ENCODE peak calls at places on chromosomes 7 and 10, in seven cellular contexts. One of them, this sample, is unnamed. For H3K36me3 and H3K4me1, the result is how much of the 10 kb centered on the place peaks cover.

GRCh38 chr10:93259126-93259525 is 185.4 kb downstream of the CYP26A1 start:
- DNase-seq in stomach: no peak
- DNase-seq in transverse colon: no peak
- DNase-seq in suprapubic skin: no peak
- DNase-seq in ovary: no peak
- DNase-seq in H1: no peak
- DNase-seq in GM12878: no peak
- DNase-seq in this sample: no peak

GRCh38 chr7:84013616-84014240 is 180.9 kb downstream of the SEMA3A start:
- DNase-seq in transverse colon: no peak
- DNase-seq in ovary: no peak
- DNase-seq in stomach: no peak
- DNase-seq in suprapubic skin: no peak
- DNase-seq in H1: no peak
- DNase-seq in GM12878: no peak
- DNase-seq in this sample: peak

GRCh38 chr10:66678521-66678920 is 247.3 kb upstream of the LRRTM3 start:
- DNase-seq in H1: no peak
- DNase-seq in transverse colon: no peak
- DNase-seq in ovary: no peak
- DNase-seq in suprapubic skin: no peak
- DNase-seq in stomach: no peak
- DNase-seq in GM12878: no peak
- DNase-seq in this sample: no peak

GRCh38 chr7:25849361-25850184 is 302.4 kb upstream of the NFE2L3 start:
- DNase-seq in GM12878: no peak
- DNase-seq in stomach: no peak
- DNase-seq in suprapubic skin: no peak
- DNase-seq in ovary: peak
- DNase-seq in transverse colon: no peak
- DNase-seq in H1: no peak
- DNase-seq in this sample: no peak

GRCh38 chr10:24642921-24643678 is 80.6 kb downstream of the ARHGAP21 start:
- DNase-seq in suprapubic skin: no peak
- DNase-seq in stomach: no peak
- DNase-seq in transverse colon: no peak
- DNase-seq in GM12878: peak
- DNase-seq in H1: no peak
- DNase-seq in ovary: no peak
- DNase-seq in this sample: no peak

GRCh38 chr7:120988591-120989299 is at the start of gene CPED1:
- DNase-seq in transverse colon: peak
- DNase-seq in H1: peak
- DNase-seq in ovary: peak
- DNase-seq in suprapubic skin: peak
- DNase-seq in stomach: peak
- DNase-seq in GM12878: no peak
- DNase-seq in this sample: peak

GRCh38 chr7:137933270-137934017 is 68.4 kb downstream of the CREB3L2 start:
- DNase-seq in suprapubic skin: peak
- DNase-seq in H1: no peak
- DNase-seq in transverse colon: no peak
- DNase-seq in ovary: peak
- DNase-seq in stomach: no peak
- DNase-seq in GM12878: no peak
- DNase-seq in this sample: no peak

GRCh38 chr7:110253083-110253482 is 837.8 kb upstream of the LRRN3 start:
- DNase-seq in stomach: no peak
- DNase-seq in GM12878: no peak
- DNase-seq in suprapubic skin: no peak
- DNase-seq in transverse colon: no peak
- DNase-seq in ovary: no peak
- DNase-seq in H1: no peak
- DNase-seq in this sample: no peak

GRCh38 chr7:103150192-103150591 is 1.3 kb upstream of the NAPEPLD start:
- DNase-seq in GM12878: no peak
- DNase-seq in suprapubic skin: no peak
- DNase-seq in transverse colon: peak
- DNase-seq in stomach: no peak
- DNase-seq in H1: no peak
- DNase-seq in ovary: no peak
- DNase-seq in this sample: peak

GRCh38 chr7:981793-982510 is 1.0 kb upstream of the CYP2W1 start:
- DNase-seq in stomach: no peak
- DNase-seq in ovary: no peak
- DNase-seq in suprapubic skin: no peak
- DNase-seq in transverse colon: no peak
- DNase-seq in GM12878: no peak
- DNase-seq in H1: no peak
- DNase-seq in this sample: no peak

GRCh38 chr10:77506517-77506916 is 131.1 kb downstream of the KCNMA1 start:
- DNase-seq in stomach: no peak
- DNase-seq in ovary: no peak
- DNase-seq in transverse colon: no peak
- DNase-seq in GM12878: no peak
- DNase-seq in suprapubic skin: no peak
- DNase-seq in H1: no peak
- DNase-seq in this sample: no peak

GRCh38 chr7:149850007-149850594 is 11.9 kb downstream of the ZNF862 start:
- DNase-seq in ovary: no peak
- DNase-seq in H1: no peak
- DNase-seq in suprapubic skin: no peak
- DNase-seq in stomach: no peak
- DNase-seq in GM12878: no peak
- DNase-seq in transverse colon: no peak
- DNase-seq in this sample: no peak

GRCh38 chr10:71770789-71771188 is 2.5 kb downstream of the VSIR start:
- DNase-seq in H1: no peak
- DNase-seq in transverse colon: peak
- DNase-seq in suprapubic skin: no peak
- DNase-seq in GM12878: no peak
- DNase-seq in ovary: no peak
- DNase-seq in stomach: peak
- DNase-seq in this sample: no peak

GRCh38 chr10:93313798-93314197 is 168.3 kb downstream of the MYOF start:
- DNase-seq in GM12878: peak
- DNase-seq in transverse colon: no peak
- DNase-seq in stomach: no peak
- DNase-seq in suprapubic skin: no peak
- DNase-seq in ovary: no peak
- DNase-seq in H1: no peak
- DNase-seq in this sample: no peak

GRCh38 chr10:130110236-130111114 is at the start of gene C10orf143:
- DNase-seq in H1: peak
- DNase-seq in ovary: peak
- DNase-seq in stomach: peak
- DNase-seq in transverse colon: peak
- DNase-seq in suprapubic skin: peak
- DNase-seq in GM12878: peak
- DNase-seq in this sample: peak
- TF ChIP-seq EP300 in H1: no peak
- TF ChIP-seq EP300 in ovary: no peak
- TF ChIP-seq EP300 in stomach: no peak
- TF ChIP-seq EP300 in transverse colon: no peak
- TF ChIP-seq EP300 in suprapubic skin: no peak
- TF ChIP-seq EP300 in GM12878: peak
- TF ChIP-seq EP300 in this sample: no peak

GRCh38 chr10:95262763-95263518 is 27.9 kb downstream of the PDLIM1 start:
- DNase-seq in transverse colon: no peak
- DNase-seq in H1: peak
- DNase-seq in suprapubic skin: no peak
- DNase-seq in GM12878: no peak
- DNase-seq in stomach: no peak
- DNase-seq in ovary: no peak
- DNase-seq in this sample: no peak
- H3K36me3 ChIP-seq in transverse colon: under half
- H3K36me3 ChIP-seq in H1: under half
- H3K36me3 ChIP-seq in suprapubic skin: under half
- H3K36me3 ChIP-seq in GM12878: under half
- H3K36me3 ChIP-seq in stomach: under half
- H3K36me3 ChIP-seq in ovary: under half
- H3K36me3 ChIP-seq in this sample: under half

GRCh38 chr10:132419631-132420468 is 22.9 kb downstream of the PWWP2B start:
- DNase-seq in stomach: peak
- DNase-seq in suprapubic skin: no peak
- DNase-seq in H1: no peak
- DNase-seq in ovary: no peak
- DNase-seq in transverse colon: no peak
- DNase-seq in GM12878: no peak
- DNase-seq in this sample: no peak

GRCh38 chr10:132422169-132422691 is 25.2 kb downstream of the PWWP2B start:
- DNase-seq in H1: no peak
- DNase-seq in stomach: no peak
- DNase-seq in transverse colon: peak
- DNase-seq in suprapubic skin: no peak
- DNase-seq in ovary: no peak
- DNase-seq in GM12878: no peak
- DNase-seq in this sample: peak

GRCh38 chr10:132420469-132421376 is 23.7 kb downstream of the PWWP2B start:
- DNase-seq in GM12878: no peak
- DNase-seq in suprapubic skin: no peak
- DNase-seq in transverse colon: peak
- DNase-seq in H1: no peak
- DNase-seq in stomach: peak
- DNase-seq in ovary: no peak
- DNase-seq in this sample: no peak

GRCh38 chr10:132422931-132423813 is 26.2 kb downstream of the PWWP2B start:
- DNase-seq in stomach: no peak
- DNase-seq in H1: no peak
- DNase-seq in transverse colon: no peak
- DNase-seq in suprapubic skin: no peak
- DNase-seq in GM12878: no peak
- DNase-seq in ovary: no peak
- DNase-seq in this sample: peak

DNA sequence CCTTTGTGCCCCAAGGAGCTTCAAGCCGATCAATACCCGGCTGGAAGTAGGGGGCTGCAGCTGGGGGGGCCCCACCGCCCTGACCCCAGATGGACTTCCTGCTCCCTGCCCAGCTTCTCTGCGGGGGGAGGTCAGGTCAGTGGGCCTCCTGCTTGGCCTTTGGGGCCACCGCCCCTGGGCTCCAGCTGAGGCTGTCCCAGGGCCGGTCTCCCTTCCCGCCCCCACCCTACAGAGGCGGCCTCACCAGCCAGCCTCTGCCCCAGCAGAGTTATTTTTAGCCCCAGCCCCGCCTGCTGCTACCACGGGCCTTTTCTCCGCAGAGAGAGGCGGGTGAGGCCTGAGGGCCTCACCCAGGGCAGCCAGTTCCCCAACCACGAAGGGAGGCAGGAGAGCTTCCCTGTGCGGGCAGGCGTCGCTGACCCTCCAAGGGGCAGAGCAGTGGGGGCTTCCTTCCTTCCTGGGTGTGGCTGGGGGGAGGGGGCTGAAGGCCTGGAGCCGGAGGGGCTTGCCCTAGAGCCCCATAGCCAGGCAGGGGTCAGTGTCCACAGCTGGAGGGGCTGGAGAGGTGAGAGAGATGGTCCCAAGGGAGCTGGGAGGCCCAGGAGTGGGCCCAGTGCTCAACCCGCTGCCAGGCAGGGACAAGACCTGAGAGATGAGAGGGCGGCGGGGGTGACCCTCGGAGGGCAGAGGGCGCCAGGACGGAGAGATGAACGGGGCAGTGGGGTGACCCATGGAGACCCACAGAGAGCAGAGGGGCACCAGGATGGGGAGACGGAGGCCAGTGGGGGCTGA is 24.6 kb downstream of the PWWP2B start:
- DNase-seq in GM12878: no peak
- DNase-seq in suprapubic skin: no peak
- DNase-seq in stomach: peak
- DNase-seq in ovary: peak
- DNase-seq in transverse colon: peak
- DNase-seq in H1: no peak
- DNase-seq in this sample: peak
- H3K4me1 ChIP-seq in GM12878: under half
- H3K4me1 ChIP-seq in suprapubic skin: half or more
- H3K4me1 ChIP-seq in stomach: half or more
- H3K4me1 ChIP-seq in ovary: under half
- H3K4me1 ChIP-seq in transverse colon: half or more
- H3K4me1 ChIP-seq in H1: under half
- H3K4me1 ChIP-seq in this sample: half or more

DNA sequence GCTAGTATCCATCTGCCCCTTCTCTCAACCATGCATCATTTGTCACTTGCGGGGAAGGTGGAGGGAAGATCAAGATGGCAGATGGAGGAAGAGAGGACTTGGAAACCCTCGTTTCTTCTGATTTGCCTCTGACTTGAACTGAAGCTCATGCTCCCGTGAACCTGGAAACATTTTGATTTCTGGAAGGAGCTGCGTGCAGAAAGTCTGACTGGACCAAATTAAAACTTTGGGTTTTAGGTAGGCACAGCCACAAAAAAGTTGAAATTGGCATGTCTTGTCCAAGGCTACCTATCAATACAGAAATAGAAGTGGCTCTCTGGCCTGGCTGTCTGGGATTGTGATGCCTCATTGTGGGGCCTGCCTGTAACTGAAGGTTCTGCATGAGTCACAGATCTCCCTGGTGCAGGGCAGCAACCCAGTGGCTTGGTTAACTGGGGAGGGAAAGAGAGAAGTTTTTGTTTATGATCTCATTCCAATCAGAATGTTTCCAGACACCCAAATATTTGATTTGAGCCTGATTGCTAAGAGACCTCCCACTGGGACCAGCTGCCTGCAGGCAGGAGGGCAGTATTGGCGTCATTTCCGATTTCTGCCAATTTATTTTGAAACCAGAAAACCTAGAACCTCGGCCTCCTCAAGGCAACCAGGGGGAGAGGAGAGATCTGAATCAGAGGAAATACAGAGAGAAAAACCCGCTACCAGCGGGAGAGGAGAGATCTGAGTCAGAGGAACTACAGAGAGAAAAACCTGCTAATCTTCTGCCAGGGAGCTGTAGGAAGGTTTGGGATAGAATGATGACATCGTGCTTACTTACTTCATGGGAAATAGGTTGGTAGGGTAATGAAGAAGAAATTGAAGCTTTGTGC is 363.6 kb downstream of the ANKRD30A start:
- DNase-seq in transverse colon: no peak
- DNase-seq in H1: no peak
- DNase-seq in suprapubic skin: no peak
- DNase-seq in stomach: no peak
- DNase-seq in GM12878: no peak
- DNase-seq in ovary: no peak
- DNase-seq in this sample: no peak
- TF ChIP-seq EP300 in transverse colon: no peak
- TF ChIP-seq EP300 in H1: no peak
- TF ChIP-seq EP300 in suprapubic skin: no peak
- TF ChIP-seq EP300 in stomach: no peak
- TF ChIP-seq EP300 in GM12878: no peak
- TF ChIP-seq EP300 in ovary: no peak
- TF ChIP-seq EP300 in this sample: no peak

DNA sequence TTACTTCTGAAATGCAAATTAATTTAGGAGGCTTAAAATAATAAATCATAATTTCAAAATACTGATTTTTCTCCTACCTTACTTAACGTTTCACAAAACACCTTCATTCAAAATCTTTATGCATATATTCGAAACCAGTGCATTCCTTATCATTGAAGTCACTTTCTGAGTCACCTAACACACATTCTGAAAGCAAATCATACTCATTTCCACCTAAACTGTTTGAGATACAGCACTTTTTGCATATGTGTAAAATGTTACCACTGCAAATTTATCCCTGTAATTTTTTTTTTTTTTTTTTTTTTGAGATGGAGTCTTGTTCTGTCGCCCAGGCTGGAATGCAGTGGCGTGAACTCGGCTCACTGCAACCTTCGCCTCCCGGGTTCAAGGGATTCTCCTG is 15.7 kb downstream of the PPP3CB start:
- DNase-seq in GM12878: no peak
- DNase-seq in stomach: no peak
- DNase-seq in suprapubic skin: no peak
- DNase-seq in transverse colon: no peak
- DNase-seq in ovary: no peak
- DNase-seq in H1: no peak
- DNase-seq in this sample: no peak
- H3K36me3 ChIP-seq in GM12878: under half
- H3K36me3 ChIP-seq in stomach: under half
- H3K36me3 ChIP-seq in suprapubic skin: under half
- H3K36me3 ChIP-seq in transverse colon: under half
- H3K36me3 ChIP-seq in ovary: under half
- H3K36me3 ChIP-seq in H1: under half
- H3K36me3 ChIP-seq in this sample: under half